ENCODE peak calls at places on chromosomes 3 and 15, in five cellular contexts. F is SK-N-SH, Y is GM12891, Q is HepG2, D is K562. Z is an unnamed sample.

GRCh38 chr15:26891448-26891881 is 24.6 kb downstream of the GABRA5 start:
- DNase-seq in F (peak), Y (no peak), Q (peak), D (peak), Z (no peak)

GRCh38 chr3:11604139-11604895 is 39.4 kb downstream of the VGLL4 start:
- DNase-seq in F (no peak), Y (no peak), Q (no peak), D (peak), Z (no peak)

GRCh38 chr3:14909250-14909649 is 38.1 kb upstream of the NR2C2 start:
- DNase-seq in F (no peak), Y (no peak), Q (no peak), D (no peak), Z (no peak)

GRCh38 chr3:40972350-40972749 is 227.0 kb upstream of the CTNNB1 start:
- DNase-seq in F (no peak), Y (no peak), Q (no peak), D (no peak), Z (no peak)

GRCh38 chr15:51234181-51234927 is 104.0 kb downstream of the CYP19A1 start:
- DNase-seq in F (no peak), Y (no peak), Q (no peak), D (no peak), Z (no peak)

GRCh38 chr3:124243253-124243859 is 251.4 kb upstream of the ROPN1 start:
- DNase-seq in F (no peak), Y (no peak), Q (no peak), D (no peak), Z (no peak)

GRCh38 chr3:140068512-140068911 is 133.5 kb downstream of the CLSTN2 start:
- DNase-seq in F (no peak), Y (no peak), Q (no peak), D (no peak), Z (no peak)

GRCh38 chr3:112405845-112406244 is 72.9 kb downstream of the CD200 start:
- DNase-seq in F (no peak), Y (no peak), Q (no peak), D (no peak), Z (no peak)

GRCh38 chr3:71156062-71156665 is 427.4 kb downstream of the FOXP1 start:
- DNase-seq in F (no peak), Y (no peak), Q (no peak), D (no peak), Z (no peak)

GRCh38 chr3:37751967-37752660 is 109.6 kb upstream of the CTDSPL start:
- DNase-seq in F (no peak), Y (no peak), Q (no peak), D (no peak), Z (no peak)

GRCh38 chr3:165854696-165855095 is 17.5 kb upstream of the BCHE start:
- DNase-seq in F (peak), Y (no peak), Q (peak), D (peak), Z (no peak)

GRCh38 chr15:72604794-72605193 is 49.7 kb upstream of the GOLGA6B start:
- DNase-seq in F (peak), Y (no peak), Q (no peak), D (peak), Z (no peak)

GRCh38 chr3:124381565-124382333 is 348.5 kb upstream of the UMPS start:
- DNase-seq in F (no peak), Y (no peak), Q (no peak), D (no peak), Z (no peak)

GRCh38 chr3:76502076-76502475 is 537.8 kb upstream of the ROBO2 start:
- DNase-seq in F (no peak), Y (no peak), Q (no peak), D (no peak), Z (no peak)

GRCh38 chr15:68305420-68305871 is 27.9 kb downstream of the FEM1B start:
- DNase-seq in F (no peak), Y (no peak), Q (no peak), D (no peak), Z (no peak)

GRCh38 chr15:69400850-69401249 is 13.3 kb upstream of the KIF23 start:
- DNase-seq in F (no peak), Y (no peak), Q (no peak), D (no peak), Z (no peak)

GRCh38 chr3:14785207-14786155 is 33.3 kb upstream of the FGD5 start:
- DNase-seq in F (no peak), Y (no peak), Q (no peak), D (no peak), Z (no peak)

GRCh38 chr15:51401872-51402517 is 60.5 kb downstream of the GLDN start:
- DNase-seq in F (peak), Y (peak), Q (peak), D (peak), Z (peak)

GRCh38 chr3:13296662-13297061 is 123.5 kb downstream of the NUP210 start:
- DNase-seq in F (no peak), Y (no peak), Q (no peak), D (no peak), Z (no peak)

GRCh38 chr3:194905696-194906095 is 220.0 kb downstream of the FAM43A start:
- DNase-seq in F (no peak), Y (no peak), Q (no peak), D (no peak), Z (no peak)

GRCh38 chr15:48059786-48060185 is 61.0 kb upstream of the SLC24A5 start:
- DNase-seq in F (no peak), Y (no peak), Q (no peak), D (no peak), Z (no peak)

GRCh38 chr3:168162172-168162571 is 66.4 kb upstream of the GOLIM4 start:
- DNase-seq in F (no peak), Y (no peak), Q (no peak), D (no peak), Z (no peak)

GRCh38 chr15:98745650-98746374 is 97.5 kb downstream of the IGF1R start:
- DNase-seq in F (no peak), Y (no peak), Q (no peak), D (no peak), Z (no peak)

GRCh38 chr15:66433726-66434125 is 47.0 kb downstream of the MAP2K1 start:
- DNase-seq in F (no peak), Y (no peak), Q (no peak), D (no peak), Z (no peak)

GRCh38 chr15:33194704-33195261 is at the start of gene FMN1:
- DNase-seq in F (peak), Y (peak), Q (no peak), D (peak), Z (peak)

GRCh38 chr15:60374628-60375081 is 23.1 kb downstream of the ANXA2 start:
- DNase-seq in F (no peak), Y (no peak), Q (peak), D (no peak), Z (no peak)

GRCh38 chr15:89105147-89105546 is 16.9 kb downstream of the ABHD2 start:
- DNase-seq in F (no peak), Y (no peak), Q (peak), D (no peak), Z (no peak)

GRCh38 chr3:14208977-14209394 is 30.4 kb downstream of the LSM3 start:
- DNase-seq in F (no peak), Y (no peak), Q (no peak), D (no peak), Z (no peak)

GRCh38 chr3:167091186-167091585 is 288.9 kb downstream of the ZBBX start:
- DNase-seq in F (no peak), Y (no peak), Q (no peak), D (no peak), Z (no peak)

GRCh38 chr3:111068574-111068973 is 3.0 kb upstream of the NECTIN3 start:
- DNase-seq in F (no peak), Y (no peak), Q (peak), D (no peak), Z (no peak)

GRCh38 chr3:185837409-185837808 is 12.6 kb upstream of the IGF2BP2 start:
- DNase-seq in F (no peak), Y (no peak), Q (no peak), D (no peak), Z (no peak)

GRCh38 chr15:56616551-56616950 is 116.8 kb downstream of the ZNF280D start:
- DNase-seq in F (no peak), Y (no peak), Q (no peak), D (no peak), Z (no peak)

GRCh38 chr3:188760408-188760807 is 411.4 kb upstream of the TPRG1 start:
- DNase-seq in F (no peak), Y (no peak), Q (no peak), D (no peak), Z (no peak)

GRCh38 chr3:112199622-112200316 is 66.7 kb upstream of the GCSAM start:
- DNase-seq in F (no peak), Y (no peak), Q (no peak), D (no peak), Z (no peak)

GRCh38 chr3:107208100-107208499 is 169.1 kb upstream of the CCDC54 start:
- DNase-seq in F (no peak), Y (no peak), Q (no peak), D (no peak), Z (no peak)

GRCh38 chr3:9731206-9732079 is at the start of gene BRPF1:
- DNase-seq in F (peak), Y (peak), Q (peak), D (peak), Z (peak)
- TF ChIP-seq TAF1 in F (peak), Y (peak), Q (peak), D (peak), Z (no peak)

DNA sequence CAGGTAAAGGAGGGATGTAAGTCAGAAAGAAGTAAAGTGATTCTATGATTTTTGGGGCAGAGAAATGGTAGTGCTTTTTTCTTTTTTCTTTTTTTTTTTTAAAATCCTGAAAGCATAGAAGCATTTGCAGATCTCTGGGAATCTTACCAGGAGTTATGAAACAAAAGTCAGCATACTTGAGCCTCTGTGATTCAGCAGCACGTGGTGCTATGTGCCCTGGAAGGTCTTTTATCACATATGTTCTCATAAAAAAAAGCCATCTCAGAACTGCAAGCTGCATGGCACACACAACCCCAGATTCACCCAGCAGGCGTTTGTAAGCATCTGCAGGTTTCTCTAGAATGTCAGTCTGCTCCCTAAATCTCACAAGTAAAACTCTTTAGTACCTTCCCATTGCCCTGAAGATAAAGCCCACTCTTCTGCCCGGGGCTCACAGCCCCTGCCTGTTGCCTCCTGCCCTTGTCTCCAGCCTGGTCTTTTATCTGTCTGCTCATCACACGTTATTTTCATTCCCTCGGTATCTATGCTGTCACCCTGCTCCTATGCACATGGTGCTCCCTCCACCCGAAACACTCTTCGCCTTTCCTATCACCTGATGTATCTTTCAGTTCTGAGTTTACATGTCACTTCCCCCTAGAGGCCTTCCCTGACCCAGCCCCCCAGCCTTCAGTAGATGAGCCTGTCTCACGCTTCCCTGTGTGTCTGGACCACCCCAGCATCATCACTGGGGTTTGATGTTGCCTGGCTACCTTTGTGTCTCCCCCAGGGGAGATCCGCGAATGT is 72.4 kb downstream of the CHDH start:
- DNase-seq in F (peak), Y (peak), Q (no peak), D (no peak), Z (peak)
- TF ChIP-seq TAF1 in F (no peak), Y (no peak), Q (no peak), D (no peak), Z (peak)

GRCh38 chr3:58052373-58053273 is 44.4 kb downstream of the FLNB start:
- DNase-seq in F (no peak), Y (no peak), Q (peak), D (peak), Z (no peak)
- TF ChIP-seq TAF1 in F (no peak), Y (no peak), Q (no peak), D (no peak), Z (no peak)

GRCh38 chr3:63684081-63684480 is 31.6 kb downstream of the SNTN start:
- DNase-seq in F (no peak), Y (no peak), Q (no peak), D (no peak), Z (no peak)

GRCh38 chr3:63687569-63688233 is 35.2 kb downstream of the SNTN start:
- DNase-seq in F (no peak), Y (no peak), Q (no peak), D (no peak), Z (no peak)

GRCh38 chr3:63693351-63693750 is 40.9 kb downstream of the SNTN start:
- DNase-seq in F (no peak), Y (no peak), Q (no peak), D (no peak), Z (no peak)

GRCh38 chr3:63685340-63685739 is 32.9 kb downstream of the SNTN start:
- DNase-seq in F (no peak), Y (no peak), Q (no peak), D (no peak), Z (no peak)

GRCh38 chr3:63689285-63689684 is 36.8 kb downstream of the SNTN start:
- DNase-seq in F (no peak), Y (no peak), Q (no peak), D (no peak), Z (no peak)
- TF ChIP-seq TAF1 in F (no peak), Y (no peak), Q (no peak), D (no peak), Z (no peak)

GRCh38 chr3:160756907-160757623 is 1.0 kb downstream of the PPM1L start:
- DNase-seq in F (peak), Y (no peak), Q (no peak), D (no peak), Z (no peak)

GRCh38 chr3:160753953-160754352 is 2.1 kb upstream of the PPM1L start:
- DNase-seq in F (no peak), Y (no peak), Q (no peak), D (no peak), Z (no peak)

GRCh38 chr3:160755776-160756304 is at the start of gene PPM1L:
- DNase-seq in F (peak), Y (peak), Q (no peak), D (peak), Z (peak)

GRCh38 chr3:160754855-160755747 is 930 bp upstream of the PPM1L start:
- DNase-seq in F (peak), Y (peak), Q (peak), D (peak), Z (peak)

DNA sequence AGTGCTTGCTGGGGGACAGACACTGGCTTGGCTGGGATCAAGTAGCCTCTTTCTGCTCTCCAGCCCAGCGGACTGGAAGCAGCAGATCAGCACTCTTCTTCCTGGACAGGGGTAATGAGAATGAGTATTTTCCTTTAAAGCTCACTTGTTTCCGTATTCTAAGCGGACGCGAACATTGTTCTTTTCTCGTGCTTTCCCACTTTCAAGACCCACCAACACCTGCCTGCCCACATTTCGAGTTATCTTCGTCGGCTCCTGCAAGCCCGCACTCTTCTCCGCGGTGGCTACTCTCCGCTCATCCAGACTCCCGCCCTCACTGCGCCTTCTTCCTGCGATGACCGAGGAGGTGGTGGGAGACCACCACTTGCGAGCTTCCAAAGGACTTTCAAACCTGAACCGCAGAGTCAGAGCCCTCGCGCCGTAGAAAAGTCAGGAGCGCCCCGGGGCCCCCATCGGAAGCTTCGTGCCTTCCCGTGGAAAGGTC is 1.6 kb upstream of the PPM1L start:
- DNase-seq in F (peak), Y (no peak), Q (no peak), D (no peak), Z (no peak)
- TF ChIP-seq TAF1 in F (no peak), Y (no peak), Q (no peak), D (no peak), Z (no peak)

GRCh38 chr3:73411545-73411944 is 213.2 kb downstream of the PDZRN3 start:
- DNase-seq in F (no peak), Y (no peak), Q (no peak), D (no peak), Z (no peak)
- TF ChIP-seq TAF1 in F (no peak), Y (no peak), Q (no peak), D (no peak), Z (no peak)

DNA sequence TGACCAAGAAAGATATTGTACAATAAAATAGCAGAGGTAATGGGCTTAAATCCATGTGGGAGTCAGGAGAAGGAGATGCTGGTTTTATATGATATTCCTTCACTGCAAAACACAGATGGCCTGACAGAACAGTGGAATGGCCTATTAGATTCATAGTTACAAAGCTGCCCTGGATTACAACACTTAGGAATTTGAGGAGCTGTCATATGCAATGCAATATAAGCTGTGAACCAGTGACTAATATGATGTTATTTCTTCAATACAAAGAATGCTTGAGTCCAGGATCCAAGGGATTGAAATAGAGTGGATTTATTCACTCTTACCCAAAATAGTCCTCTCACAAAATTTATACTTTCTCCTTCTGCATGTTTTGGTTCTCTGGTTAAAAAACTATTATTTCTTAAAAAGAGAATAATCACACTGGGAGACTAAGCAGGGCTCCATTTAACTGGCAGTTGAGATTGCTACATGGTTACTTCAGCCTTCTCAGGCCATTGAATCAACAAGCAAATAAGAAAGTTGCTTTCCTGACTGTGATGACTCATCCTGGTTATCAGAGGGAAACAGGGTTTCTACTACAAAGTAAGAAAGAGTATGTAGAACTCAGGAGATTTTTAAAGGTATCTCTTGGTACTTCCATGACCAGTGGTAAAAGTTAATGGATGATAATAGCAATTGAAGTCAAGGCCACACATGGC is 79.8 kb upstream of the ZPLD1 start:
- DNase-seq in F (no peak), Y (no peak), Q (no peak), D (no peak), Z (no peak)
- TF ChIP-seq TAF1 in F (no peak), Y (no peak), Q (no peak), D (no peak), Z (no peak)

GRCh38 chr15:42385206-42385979 is 26.1 kb downstream of the CAPN3 start:
- DNase-seq in F (peak), Y (no peak), Q (peak), D (peak), Z (no peak)
- TF ChIP-seq TAF1 in F (no peak), Y (no peak), Q (no peak), D (no peak), Z (no peak)

GRCh38 chr3:161175506-161175905 is 45.6 kb upstream of the NMD3 start:
- DNase-seq in F (no peak), Y (no peak), Q (no peak), D (no peak), Z (no peak)
- TF ChIP-seq TAF1 in F (no peak), Y (no peak), Q (no peak), D (no peak), Z (no peak)

GRCh38 chr15:45918839-45919238 is 284.0 kb downstream of the SQOR start:
- DNase-seq in F (no peak), Y (no peak), Q (no peak), D (no peak), Z (no peak)

GRCh38 chr15:45921978-45922377 is 287.1 kb downstream of the SQOR start:
- DNase-seq in F (no peak), Y (no peak), Q (no peak), D (no peak), Z (no peak)

GRCh38 chr15:45921376-45921775 is 286.5 kb downstream of the SQOR start:
- DNase-seq in F (no peak), Y (no peak), Q (peak), D (no peak), Z (no peak)

GRCh38 chr15:45914425-45914824 is 279.6 kb downstream of the SQOR start:
- DNase-seq in F (no peak), Y (no peak), Q (no peak), D (no peak), Z (no peak)

DNA sequence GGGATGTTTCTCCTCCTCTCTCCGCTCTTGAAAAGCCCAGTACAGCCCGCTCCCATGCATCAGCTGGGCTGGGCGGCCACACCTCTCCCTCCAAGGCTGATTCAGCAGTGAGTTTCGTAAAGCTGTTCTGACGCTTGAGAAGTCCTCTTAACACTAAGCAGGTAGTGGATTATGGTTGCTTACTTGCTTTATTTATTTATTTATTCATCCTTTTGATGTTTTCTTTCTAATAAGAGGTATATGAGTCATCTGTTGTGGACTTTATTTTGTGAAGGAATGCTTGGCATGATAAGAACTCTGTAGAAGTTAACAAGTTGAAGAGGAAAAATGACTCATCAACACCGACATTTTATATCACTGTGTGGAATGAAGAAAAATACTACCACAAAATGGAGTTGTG is 285.0 kb downstream of the SQOR start:
- DNase-seq in F (no peak), Y (no peak), Q (peak), D (no peak), Z (no peak)
- TF ChIP-seq TAF1 in F (no peak), Y (no peak), Q (no peak), D (no peak), Z (no peak)